ENCODE peak calls at places on chromosome 7, in eight cellular contexts. One of them, this sample, is unnamed.

GRCh38 chr7:88700725-88701124 is 58.8 kb upstream of the ZNF804B start:
- DNase-seq in KBM-7: no peak
- DNase-seq in Peyer's patch: no peak
- DNase-seq in activated effector memory CD4-positive, alpha-beta T cell treated with anti-CD3 and anti-CD28 coated beads, Interleukin-2, amount 50 U/mL, for 16 hours: no peak
- DNase-seq in stimulated activated CD4-positive, alpha-beta T cell treated with anti-CD3 and anti-CD28 coated beads, TNF-alpha, amount 100 ng/mL, for 1 hour: no peak
- DNase-seq in RWPE2: no peak
- DNase-seq in GM12865: peak
- DNase-seq in SK-N-SH: no peak
- DNase-seq in this sample: no peak

GRCh38 chr7:34225193-34225592 is 319.9 kb downstream of the BMPER start:
- DNase-seq in Peyer's patch: no peak
- DNase-seq in SK-N-SH: no peak
- DNase-seq in stimulated activated CD4-positive, alpha-beta T cell treated with anti-CD3 and anti-CD28 coated beads, TNF-alpha, amount 100 ng/mL, for 1 hour: no peak
- DNase-seq in activated effector memory CD4-positive, alpha-beta T cell treated with anti-CD3 and anti-CD28 coated beads, Interleukin-2, amount 50 U/mL, for 16 hours: no peak
- DNase-seq in KBM-7: no peak
- DNase-seq in RWPE2: no peak
- DNase-seq in GM12865: no peak
- DNase-seq in this sample: no peak

GRCh38 chr7:154909241-154910105 is 93.5 kb downstream of the PAXIP1 start:
- DNase-seq in stimulated activated CD4-positive, alpha-beta T cell treated with anti-CD3 and anti-CD28 coated beads, TNF-alpha, amount 100 ng/mL, for 1 hour: no peak
- DNase-seq in GM12865: no peak
- DNase-seq in SK-N-SH: no peak
- DNase-seq in RWPE2: no peak
- DNase-seq in Peyer's patch: no peak
- DNase-seq in activated effector memory CD4-positive, alpha-beta T cell treated with anti-CD3 and anti-CD28 coated beads, Interleukin-2, amount 50 U/mL, for 16 hours: peak
- DNase-seq in KBM-7: no peak
- DNase-seq in this sample: no peak

GRCh38 chr7:94250124-94250523 is 144.6 kb upstream of the COL1A2 start:
- DNase-seq in Peyer's patch: no peak
- DNase-seq in KBM-7: no peak
- DNase-seq in activated effector memory CD4-positive, alpha-beta T cell treated with anti-CD3 and anti-CD28 coated beads, Interleukin-2, amount 50 U/mL, for 16 hours: no peak
- DNase-seq in RWPE2: no peak
- DNase-seq in GM12865: no peak
- DNase-seq in SK-N-SH: no peak
- DNase-seq in stimulated activated CD4-positive, alpha-beta T cell treated with anti-CD3 and anti-CD28 coated beads, TNF-alpha, amount 100 ng/mL, for 1 hour: no peak
- DNase-seq in this sample: peak

GRCh38 chr7:20783131-20783715 is 3.5 kb downstream of the SP8 start:
- DNase-seq in activated effector memory CD4-positive, alpha-beta T cell treated with anti-CD3 and anti-CD28 coated beads, Interleukin-2, amount 50 U/mL, for 16 hours: no peak
- DNase-seq in Peyer's patch: no peak
- DNase-seq in stimulated activated CD4-positive, alpha-beta T cell treated with anti-CD3 and anti-CD28 coated beads, TNF-alpha, amount 100 ng/mL, for 1 hour: no peak
- DNase-seq in GM12865: no peak
- DNase-seq in SK-N-SH: no peak
- DNase-seq in RWPE2: no peak
- DNase-seq in KBM-7: no peak
- DNase-seq in this sample: no peak

GRCh38 chr7:137965942-137966624 is 35.8 kb downstream of the CREB3L2 start:
- DNase-seq in Peyer's patch: no peak
- DNase-seq in RWPE2: no peak
- DNase-seq in KBM-7: no peak
- DNase-seq in GM12865: no peak
- DNase-seq in SK-N-SH: no peak
- DNase-seq in activated effector memory CD4-positive, alpha-beta T cell treated with anti-CD3 and anti-CD28 coated beads, Interleukin-2, amount 50 U/mL, for 16 hours: no peak
- DNase-seq in stimulated activated CD4-positive, alpha-beta T cell treated with anti-CD3 and anti-CD28 coated beads, TNF-alpha, amount 100 ng/mL, for 1 hour: no peak
- DNase-seq in this sample: no peak

GRCh38 chr7:107441576-107442422 is 28.1 kb upstream of the GPR22 start:
- DNase-seq in stimulated activated CD4-positive, alpha-beta T cell treated with anti-CD3 and anti-CD28 coated beads, TNF-alpha, amount 100 ng/mL, for 1 hour: no peak
- DNase-seq in GM12865: no peak
- DNase-seq in activated effector memory CD4-positive, alpha-beta T cell treated with anti-CD3 and anti-CD28 coated beads, Interleukin-2, amount 50 U/mL, for 16 hours: no peak
- DNase-seq in Peyer's patch: no peak
- DNase-seq in SK-N-SH: no peak
- DNase-seq in RWPE2: no peak
- DNase-seq in KBM-7: no peak
- DNase-seq in this sample: no peak

GRCh38 chr7:32070406-32071360 is at the start of gene PDE1C:
- DNase-seq in activated effector memory CD4-positive, alpha-beta T cell treated with anti-CD3 and anti-CD28 coated beads, Interleukin-2, amount 50 U/mL, for 16 hours: no peak
- DNase-seq in KBM-7: no peak
- DNase-seq in Peyer's patch: no peak
- DNase-seq in SK-N-SH: peak
- DNase-seq in stimulated activated CD4-positive, alpha-beta T cell treated with anti-CD3 and anti-CD28 coated beads, TNF-alpha, amount 100 ng/mL, for 1 hour: no peak
- DNase-seq in GM12865: no peak
- DNase-seq in RWPE2: no peak
- DNase-seq in this sample: no peak

GRCh38 chr7:33503014-33503413 is 373.6 kb downstream of the BBS9 start:
- DNase-seq in activated effector memory CD4-positive, alpha-beta T cell treated with anti-CD3 and anti-CD28 coated beads, Interleukin-2, amount 50 U/mL, for 16 hours: no peak
- DNase-seq in KBM-7: no peak
- DNase-seq in SK-N-SH: no peak
- DNase-seq in RWPE2: no peak
- DNase-seq in stimulated activated CD4-positive, alpha-beta T cell treated with anti-CD3 and anti-CD28 coated beads, TNF-alpha, amount 100 ng/mL, for 1 hour: no peak
- DNase-seq in Peyer's patch: no peak
- DNase-seq in GM12865: no peak
- DNase-seq in this sample: no peak

GRCh38 chr7:83055197-83055596 is 107.5 kb downstream of the PCLO start:
- DNase-seq in Peyer's patch: no peak
- DNase-seq in stimulated activated CD4-positive, alpha-beta T cell treated with anti-CD3 and anti-CD28 coated beads, TNF-alpha, amount 100 ng/mL, for 1 hour: no peak
- DNase-seq in activated effector memory CD4-positive, alpha-beta T cell treated with anti-CD3 and anti-CD28 coated beads, Interleukin-2, amount 50 U/mL, for 16 hours: no peak
- DNase-seq in GM12865: no peak
- DNase-seq in KBM-7: no peak
- DNase-seq in SK-N-SH: no peak
- DNase-seq in RWPE2: no peak
- DNase-seq in this sample: no peak